ENCODE peak calls at places on chromosome 1, in four cellular contexts. K is aorta, H is Right ventricle myocardium inferior, F is gastrocnemius medialis. N is an unnamed sample.
A peak's percentile ranks its signal among the peaks of the same experiment; 100 is the strongest.

GRCh38 chr1:100485855-100486258 is 52.1 kb upstream of the GPR88 start:
- ATAC-seq in K (no peak), H (no peak), F (no peak), N (no peak)

GRCh38 chr1:89557954-89558353 is 33.3 kb downstream of the LRRC8B start:
- ATAC-seq in K (no peak), H (no peak), F (no peak), N (no peak)

GRCh38 chr1:101025680-101026393 is at the start of gene DPH5:
- ATAC-seq in K (peak; percentile 99), H (peak; percentile 98), F (peak; percentile 92), N (peak; percentile 97)

GRCh38 chr1:167776616-167777252 is 55.0 kb downstream of the MPZL1 start:
- ATAC-seq in K (no peak), H (no peak), F (no peak), N (no peak)

GRCh38 chr1:3032970-3033794 is 11.9 kb downstream of the ACTRT2 start:
- ATAC-seq in K (no peak), H (no peak), F (no peak), N (no peak)

GRCh38 chr1:179968994-179969919 is 14.6 kb downstream of the CEP350 start:
- ATAC-seq in K (no peak), H (peak; percentile 58), F (peak; percentile 61), N (peak; percentile 72)

GRCh38 chr1:33045246-33045645 is 8.6 kb upstream of the AK2 start:
- ATAC-seq in K (no peak), H (peak; percentile 39), F (no peak), N (no peak)

GRCh38 chr1:92877081-92877711 is 45.4 kb downstream of the RPL5 start:
- ATAC-seq in K (no peak), H (no peak), F (no peak), N (no peak)

GRCh38 chr1:86757272-86757984 is 53.1 kb downstream of the SH3GLB1 start:
- ATAC-seq in K (peak; percentile 56), H (peak; percentile 55), F (peak; percentile 63), N (no peak)

N was measured in gastroesophageal sphincter.